ENCODE peak calls at places on chromosomes 5 and 9, in seven cellular contexts. P is NCI-H774; H is GM13976; K is stimulated activated CD8-positive, alpha-beta memory T cell treated with anti-CD3 and anti-CD28 coated beads, Interleukin-7, amount 100 ng/mL, for 4 hours; W is hypothalamus; O is cardiac muscle cell; Z is fibroblast of the aortic adventitia. V is an unnamed sample.

GRCh38 chr9:4238522-4238921 is 61.3 kb downstream of the GLIS3 start:
- DNase-seq in P (no peak), H (no peak), K (no peak), W (no peak), O (peak), Z (peak), V (no peak)

GRCh38 chr9:34437006-34437925 is 21.1 kb downstream of the FAM219A start:
- DNase-seq in P (peak), H (peak), K (peak), W (no peak), O (peak), Z (peak), V (no peak)

GRCh38 chr5:91487420-91487819 is 104.3 kb upstream of the ARRDC3 start:
- DNase-seq in P (no peak), H (no peak), K (no peak), W (no peak), O (no peak), Z (no peak), V (no peak)

GRCh38 chr5:2696156-2696807 is 55.2 kb downstream of the IRX2 start:
- DNase-seq in P (no peak), H (no peak), K (no peak), W (no peak), O (no peak), Z (no peak), V (no peak)

GRCh38 chr5:169545762-169546161 is 37.8 kb upstream of the SPDL1 start:
- DNase-seq in P (no peak), H (no peak), K (no peak), W (no peak), O (no peak), Z (no peak), V (no peak)

GRCh38 chr9:128027166-128027539 is 40.0 kb downstream of the NAIF1 start:
- DNase-seq in P (no peak), H (no peak), K (no peak), W (no peak), O (peak), Z (peak), V (no peak)

GRCh38 chr9:99071313-99072039 is 33.4 kb upstream of the TGFBR1 start:
- DNase-seq in P (no peak), H (no peak), K (no peak), W (no peak), O (no peak), Z (peak), V (no peak)

GRCh38 chr9:112489876-112490661 is 3.4 kb downstream of the KIAA1958 start:
- DNase-seq in P (peak), H (no peak), K (no peak), W (no peak), O (no peak), Z (no peak), V (no peak)

GRCh38 chr9:15999422-16000339 is 446.8 kb downstream of the CCDC171 start:
- DNase-seq in P (no peak), H (no peak), K (no peak), W (no peak), O (peak), Z (peak), V (no peak)

GRCh38 chr5:176394881-176395675 is 6.5 kb downstream of the HIGD2A start:
- DNase-seq in P (no peak), H (no peak), K (no peak), W (no peak), O (peak), Z (no peak), V (no peak)

GRCh38 chr9:137156567-137157375 is 13.1 kb downstream of the LRRC26 start:
- DNase-seq in P (peak), H (peak), K (peak), W (no peak), O (peak), Z (peak), V (peak)

GRCh38 chr5:74371621-74372020 is 268.9 kb downstream of the ENC1 start:
- DNase-seq in P (no peak), H (no peak), K (no peak), W (no peak), O (no peak), Z (no peak), V (no peak)

GRCh38 chr9:12708562-12709298 is 15.5 kb downstream of the TYRP1 start:
- DNase-seq in P (no peak), H (no peak), K (no peak), W (no peak), O (peak), Z (peak), V (no peak)

GRCh38 chr5:148924817-148925216 is 98.4 kb downstream of the ADRB2 start:
- DNase-seq in P (no peak), H (no peak), K (no peak), W (no peak), O (no peak), Z (no peak), V (no peak)

GRCh38 chr5:163968651-163969050 is 463.2 kb downstream of the MAT2B start:
- DNase-seq in P (no peak), H (no peak), K (no peak), W (no peak), O (no peak), Z (no peak), V (no peak)

GRCh38 chr5:139574641-139575312 is 13.6 kb downstream of the UBE2D2 start:
- DNase-seq in P (no peak), H (peak), K (no peak), W (no peak), O (peak), Z (peak), V (no peak)